ENCODE peak calls at places on chromosomes 7 and 10, in nine cellular contexts. K is heart left ventricle; X is CD8-positive, alpha-beta T cell; P is stomach; U is tibial nerve; N is naive thymus-derived CD4-positive, alpha-beta T cell; R is uterus; H is cardiac muscle cell; C is upper lobe of right lung. Z is an unnamed sample.
A peak's percentile ranks its signal among the peaks of the same experiment; 100 is the strongest.

GRCh38 chr7:130856866-130857265 is 122.9 kb upstream of the KLF14 start:
- DNase-seq in C (no peak), N (no peak), U (no peak), H (no peak), P (no peak), R (no peak), X (no peak), K (no peak), Z (no peak)

GRCh38 chr10:90313548-90314325 is 544.1 kb downstream of the HTR7 start:
- DNase-seq in K (no peak), P (no peak), R (no peak), U (no peak), H (no peak), X (no peak), C (no peak), N (no peak), Z (no peak)

GRCh38 chr10:78737883-78738282 is 330.9 kb upstream of the ZMIZ1 start:
- DNase-seq in U (no peak), N (no peak), P (no peak), C (no peak), K (no peak), X (no peak), H (no peak), R (no peak), Z (no peak)

GRCh38 chr10:97792058-97792721 is 20.4 kb upstream of the SFRP5 start:
- DNase-seq in U (peak; percentile 80), R (peak; percentile 50), X (peak; percentile 68), K (peak; percentile 50), P (peak; percentile 75), N (peak; percentile 42), H (peak; percentile 68), C (peak; percentile 84), Z (peak; percentile 71)

GRCh38 chr7:90411510-90411909 is 8.2 kb downstream of the CLDN12 start:
- DNase-seq in C (no peak), H (no peak), N (no peak), U (no peak), P (no peak), K (no peak), R (no peak), X (no peak), Z (no peak)

GRCh38 chr7:36198854-36199266 is 45.8 kb downstream of the EEPD1 start:
- DNase-seq in K (no peak), U (no peak), P (no peak), C (no peak), H (no peak), X (no peak), R (no peak), N (no peak), Z (no peak)

GRCh38 chr10:97332586-97333350 is 1.8 kb downstream of the FRAT2 start:
- DNase-seq in K (peak; percentile 35), R (no peak), H (peak; percentile 73), N (no peak), U (peak; percentile 12), X (no peak), P (peak; percentile 61), C (no peak), Z (no peak)

GRCh38 chr10:132918617-132919373 is 23.6 kb downstream of the CFAP46 start:
- DNase-seq in R (no peak), N (no peak), U (no peak), H (no peak), K (no peak), P (no peak), C (peak; percentile 57), X (no peak), Z (no peak)

GRCh38 chr10:4662576-4663161 is 163.3 kb upstream of the AKR1E2 start:
- DNase-seq in N (no peak), P (no peak), K (peak; percentile 16), X (no peak), R (no peak), U (no peak), C (no peak), H (no peak), Z (no peak)

GRCh38 chr7:16637279-16637795 is 8.2 kb downstream of the ANKMY2 start:
- DNase-seq in N (no peak), R (no peak), U (no peak), K (no peak), H (no peak), C (no peak), P (no peak), X (no peak), Z (no peak)

GRCh38 chr10:120327671-120328070 is 129.4 kb upstream of the PLPP4 start:
- DNase-seq in X (no peak), K (no peak), N (no peak), P (no peak), U (no peak), H (no peak), R (no peak), C (no peak), Z (no peak)

GRCh38 chr7:36315309-36315948 is 74.2 kb upstream of the ANLN start:
- DNase-seq in C (no peak), P (no peak), N (no peak), U (no peak), X (no peak), H (no peak), R (no peak), K (no peak), Z (no peak)

GRCh38 chr10:132521466-132522102 is 16.0 kb upstream of the INPP5A start:
- DNase-seq in X (no peak), P (no peak), C (no peak), U (no peak), K (peak; percentile 11), H (no peak), R (peak; percentile 20), N (no peak), Z (no peak)

DNA sequence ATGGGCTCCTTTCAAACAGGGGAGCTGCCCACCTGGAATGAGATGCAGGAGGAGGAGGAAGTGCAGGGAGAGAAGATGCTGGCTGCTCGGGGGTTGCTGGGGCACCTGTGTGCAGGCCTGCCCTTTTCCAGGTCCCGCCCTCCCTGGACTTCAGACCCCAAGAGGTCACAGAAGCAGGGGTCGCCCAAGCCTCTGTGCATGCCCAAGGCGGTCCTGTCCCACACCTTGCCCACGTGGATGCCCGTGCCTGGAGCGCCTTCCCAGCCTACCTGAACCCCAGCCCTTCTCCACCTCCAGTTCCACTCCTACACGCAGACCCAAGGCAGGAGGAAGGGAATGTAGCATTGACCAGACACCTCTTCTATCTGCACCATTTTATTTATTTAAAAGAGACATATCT is 71.3 kb downstream of the SH3PXD2A start:
- DNase-seq in C (no peak), P (no peak), K (no peak), H (no peak), X (no peak), R (no peak), N (no peak), U (no peak), Z (no peak)
- H3K4me1 ChIP-seq in C (peaks cover 23% of the 10 kb centered on the region), P (peaks cover 16% of the 10 kb centered on the region), K (peaks cover 22% of the 10 kb centered on the region), H (peaks cover 39% of the 10 kb centered on the region), X (no peaks in the 10 kb centered on the region), R (peaks cover 6% of the 10 kb centered on the region), N (no peaks in the 10 kb centered on the region), U (peaks cover 14% of the 10 kb centered on the region), Z (no peaks in the 10 kb centered on the region)

DNA sequence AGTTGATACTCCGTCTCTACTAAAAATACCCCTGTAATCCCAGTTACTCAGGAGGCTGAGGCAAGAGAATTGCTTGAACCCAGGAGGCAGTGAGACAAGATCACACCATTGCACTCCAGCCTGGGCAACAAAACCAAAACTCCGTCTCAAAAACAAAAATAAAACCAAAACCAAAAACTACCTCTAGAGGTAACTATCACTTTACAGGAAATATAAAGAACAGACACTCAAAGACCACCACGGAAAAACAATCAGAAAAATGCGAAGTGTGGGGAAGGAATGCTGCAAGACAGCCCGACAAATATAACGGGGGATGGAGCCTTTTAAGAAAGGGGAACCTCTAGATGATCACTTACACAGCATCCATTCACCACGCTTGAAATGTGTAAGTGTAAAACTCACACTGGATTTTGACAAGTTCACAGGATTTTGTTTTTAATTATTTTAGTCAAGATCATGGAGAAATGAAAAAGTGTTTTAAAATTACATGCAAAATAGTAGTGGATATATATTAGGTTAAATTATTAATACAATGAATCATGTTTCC is 4.2 kb downstream of the HNRNPF start:
- DNase-seq in X (no peak), U (no peak), N (no peak), H (no peak), K (no peak), P (no peak), R (no peak), C (no peak), Z (peak; percentile 51)
- H3K4me3 ChIP-seq in X (peak overlapping the region; percentile 31), U (no peak overlapping the region), N (peak overlapping the region; percentile 99), H (no peak overlapping the region), K (no peak overlapping the region), P (no peak overlapping the region), R (no peak overlapping the region), C (peak overlapping the region; percentile 91), Z (peak overlapping the region; percentile 83)

GRCh38 chr7:151780626-151781025 is 96.3 kb downstream of the PRKAG2 start:
- DNase-seq in R (no peak), P (no peak), N (no peak), C (no peak), H (no peak), U (no peak), K (no peak), X (no peak), Z (no peak)

GRCh38 chr7:151779255-151779654 is 97.7 kb downstream of the PRKAG2 start:
- DNase-seq in U (no peak), P (no peak), R (no peak), H (no peak), N (no peak), X (no peak), C (peak; percentile 40), K (no peak), Z (no peak)

GRCh38 chr7:151783958-151784575 is 92.8 kb downstream of the PRKAG2 start:
- DNase-seq in U (no peak), K (no peak), C (no peak), N (no peak), H (no peak), R (no peak), P (no peak), X (no peak), Z (no peak)

GRCh38 chr7:151782598-151783448 is 94.1 kb downstream of the PRKAG2 start:
- DNase-seq in H (peak; percentile 85), P (peak; percentile 79), C (peak; percentile 88), N (peak; percentile 33), R (peak; percentile 81), K (peak; percentile 63), U (peak; percentile 67), X (peak; percentile 69), Z (peak; percentile 53)

GRCh38 chr7:151781161-151781845 is 95.6 kb downstream of the PRKAG2 start:
- DNase-seq in H (no peak), N (no peak), P (no peak), C (no peak), U (no peak), X (no peak), R (no peak), K (no peak), Z (no peak)
- H3K4me1 ChIP-seq in H (no peaks in the 10 kb centered on the region), N (no peaks in the 10 kb centered on the region), P (peaks cover 7% of the 10 kb centered on the region), C (peaks cover 10% of the 10 kb centered on the region), U (peaks cover 10% of the 10 kb centered on the region), X (peaks cover 12% of the 10 kb centered on the region), R (no peaks in the 10 kb centered on the region), K (peaks cover 12% of the 10 kb centered on the region), Z (peaks cover 12% of the 10 kb centered on the region)

DNA sequence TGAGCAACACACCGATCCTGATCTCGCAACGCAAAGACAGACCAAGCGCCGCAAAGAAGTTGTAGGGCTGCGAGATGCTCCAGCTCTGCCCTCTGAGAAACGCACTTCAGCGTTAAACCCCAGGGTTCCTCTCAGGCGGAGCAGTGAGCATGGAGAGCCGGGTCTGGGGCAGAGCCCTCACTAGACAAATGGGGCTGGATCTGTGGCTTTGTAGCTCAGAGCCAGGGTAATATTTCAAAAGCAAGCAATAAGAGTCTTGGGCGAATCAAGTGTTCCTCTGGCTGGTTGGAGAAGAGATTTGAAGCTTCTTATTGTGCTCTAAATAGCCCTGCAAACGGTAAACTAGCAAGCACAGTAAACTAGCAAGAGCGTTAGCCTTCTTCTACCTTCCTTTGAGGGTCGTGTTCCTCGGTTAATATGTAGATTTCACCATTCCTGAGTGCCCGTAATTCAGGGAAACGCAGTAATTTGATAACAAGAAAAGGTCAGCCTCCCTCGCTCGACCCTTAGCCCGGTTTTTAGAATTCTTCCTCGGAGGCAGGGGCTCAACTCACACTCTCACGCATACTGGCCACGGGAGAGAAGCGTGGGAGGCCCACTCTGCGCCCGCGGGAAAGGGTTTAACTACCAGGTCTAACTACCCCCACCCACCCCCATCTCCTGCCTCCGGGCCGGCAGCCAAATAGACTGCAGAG is 6.7 kb downstream of the SKAP2 start:
- DNase-seq in R (no peak), K (no peak), P (no peak), X (no peak), U (peak; percentile 11), N (no peak), C (no peak), H (peak; percentile 16), Z (no peak)
- H3K4me3 ChIP-seq in R (no peak overlapping the region), K (no peak overlapping the region), P (peak overlapping the region; percentile 19), X (no peak overlapping the region), U (peak overlapping the region; percentile 29), N (no peak overlapping the region), C (peak overlapping the region; percentile 46), H (no peak overlapping the region), Z (no peak overlapping the region)